ENCODE peak calls at places on chromosomes 6 and 20, in nine cellular contexts. J, B, C, V, E, N, I, L and Z are unnamed samples.

GRCh38 chr6:11193434-11193833 is 39.0 kb downstream of the NEDD9 start:
- DNase-seq in B (no peak), V (no peak), L (no peak), I (no peak), N (no peak), E (no peak), J (no peak), C (no peak), Z (no peak)

GRCh38 chr6:35707714-35708407 is 19.1 kb upstream of the FKBP5 start:
- DNase-seq in L (no peak), N (no peak), I (no peak), B (no peak), E (no peak), J (no peak), C (no peak), V (no peak), Z (no peak)

GRCh38 chr6:25089442-25089841 is 153.7 kb upstream of the RIPOR2 start:
- DNase-seq in J (no peak), N (no peak), B (peak; percentile 64), I (no peak), C (no peak), E (no peak), V (no peak), L (no peak), Z (no peak)

GRCh38 chr6:28369463-28369862 is 19.7 kb downstream of the ZKSCAN3 start:
- DNase-seq in E (no peak), L (no peak), V (no peak), J (no peak), B (no peak), C (no peak), N (no peak), I (no peak), Z (no peak)

GRCh38 chr6:120935908-120936307 is 398.4 kb downstream of the TBC1D32 start:
- DNase-seq in N (no peak), B (no peak), J (no peak), C (no peak), E (no peak), V (no peak), I (no peak), L (no peak), Z (no peak)

GRCh38 chr20:53774487-53775203 is 181.0 kb upstream of the ZNF217 start:
- DNase-seq in L (no peak), V (peak; percentile 94), J (no peak), N (no peak), B (peak; percentile 87), E (peak; percentile 92), I (no peak), C (no peak), Z (no peak)

GRCh38 chr20:22446613-22447447 is 137.5 kb downstream of the FOXA2 start:
- DNase-seq in C (no peak), E (no peak), I (no peak), B (no peak), N (no peak), V (peak; percentile 34), J (peak; percentile 68), L (no peak), Z (peak; percentile 53)

GRCh38 chr6:160783741-160784140 is 81.7 kb downstream of the PLG start:
- DNase-seq in E (no peak), I (no peak), V (no peak), C (no peak), N (no peak), L (no peak), B (no peak), J (no peak), Z (no peak)

GRCh38 chr6:31729979-31730630 is 1.0 kb upstream of the DDAH2 start:
- DNase-seq in L (peak; percentile 63), E (peak; percentile 96), C (peak; percentile 54), B (peak; percentile 89), V (peak; percentile 92), J (peak; percentile 98), I (peak; percentile 59), N (peak; percentile 96), Z (peak; percentile 77)

GRCh38 chr6:157229219-157229607 is 94.1 kb downstream of the TMEM242 start:
- DNase-seq in B (no peak), V (no peak), J (peak; percentile 20), C (no peak), I (no peak), N (no peak), E (no peak), L (no peak), Z (no peak)

GRCh38 chr6:967666-968065 is 274.7 kb upstream of the EXOC2 start:
- DNase-seq in L (no peak), N (no peak), V (no peak), B (no peak), C (no peak), I (no peak), J (no peak), E (no peak), Z (no peak)